ENCODE peak calls at places on chromosomes 7 and 10, in eight cellular contexts. One of them, this sample, is unnamed.

GRCh38 chr10:46028584-46029570 is 1.5 kb downstream of the NCOA4 start:
- DNase-seq in activated CD8-positive, alpha-beta T cell treated with anti-CD3 and anti-CD28 coated beads for 36 hours: peak; percentile 51
- DNase-seq in ACHN: peak; percentile 91
- DNase-seq in ovary: no peak
- DNase-seq in GM13977: peak; percentile 65
- DNase-seq in activated CD4-positive, alpha-beta T cell treated with anti-CD3 and anti-CD28 coated beads for 24 hours: no peak
- DNase-seq in stimulated activated naive CD8-positive, alpha-beta T cell treated with anti-CD3 and anti-CD28 coated beads, Interleukin-15, amount 100 ng/mL, for 72 hours: no peak
- DNase-seq in RWPE1: peak; percentile 62
- DNase-seq in this sample: peak; percentile 62

GRCh38 chr10:28367865-28368541 is 65.1 kb upstream of the MPP7 start:
- DNase-seq in activated CD8-positive, alpha-beta T cell treated with anti-CD3 and anti-CD28 coated beads for 36 hours: peak; percentile 75
- DNase-seq in ACHN: no peak
- DNase-seq in ovary: no peak
- DNase-seq in GM13977: peak; percentile 53
- DNase-seq in activated CD4-positive, alpha-beta T cell treated with anti-CD3 and anti-CD28 coated beads for 24 hours: peak; percentile 13
- DNase-seq in stimulated activated naive CD8-positive, alpha-beta T cell treated with anti-CD3 and anti-CD28 coated beads, Interleukin-15, amount 100 ng/mL, for 72 hours: peak; percentile 57
- DNase-seq in RWPE1: peak; percentile 14
- DNase-seq in this sample: no peak

GRCh38 chr10:117374506-117375359 is 507 bp downstream of the PDZD8 start:
- DNase-seq in activated CD8-positive, alpha-beta T cell treated with anti-CD3 and anti-CD28 coated beads for 36 hours: peak; percentile 41
- DNase-seq in ACHN: peak; percentile 50
- DNase-seq in ovary: peak; percentile 48
- DNase-seq in GM13977: peak; percentile 68
- DNase-seq in activated CD4-positive, alpha-beta T cell treated with anti-CD3 and anti-CD28 coated beads for 24 hours: no peak
- DNase-seq in stimulated activated naive CD8-positive, alpha-beta T cell treated with anti-CD3 and anti-CD28 coated beads, Interleukin-15, amount 100 ng/mL, for 72 hours: peak; percentile 39
- DNase-seq in RWPE1: peak; percentile 48
- DNase-seq in this sample: no peak

GRCh38 chr7:128141683-128142195 is 99.3 kb upstream of the LEP start:
- DNase-seq in activated CD8-positive, alpha-beta T cell treated with anti-CD3 and anti-CD28 coated beads for 36 hours: no peak
- DNase-seq in ACHN: no peak
- DNase-seq in ovary: no peak
- DNase-seq in GM13977: no peak
- DNase-seq in activated CD4-positive, alpha-beta T cell treated with anti-CD3 and anti-CD28 coated beads for 24 hours: no peak
- DNase-seq in stimulated activated naive CD8-positive, alpha-beta T cell treated with anti-CD3 and anti-CD28 coated beads, Interleukin-15, amount 100 ng/mL, for 72 hours: no peak
- DNase-seq in RWPE1: no peak
- DNase-seq in this sample: no peak

GRCh38 chr7:126535176-126535575 is 717.6 kb downstream of the GRM8 start:
- DNase-seq in activated CD8-positive, alpha-beta T cell treated with anti-CD3 and anti-CD28 coated beads for 36 hours: no peak
- DNase-seq in ACHN: no peak
- DNase-seq in ovary: no peak
- DNase-seq in GM13977: no peak
- DNase-seq in activated CD4-positive, alpha-beta T cell treated with anti-CD3 and anti-CD28 coated beads for 24 hours: no peak
- DNase-seq in stimulated activated naive CD8-positive, alpha-beta T cell treated with anti-CD3 and anti-CD28 coated beads, Interleukin-15, amount 100 ng/mL, for 72 hours: no peak
- DNase-seq in RWPE1: no peak
- DNase-seq in this sample: no peak

GRCh38 chr7:33251261-33251660 is 121.9 kb downstream of the BBS9 start:
- DNase-seq in activated CD8-positive, alpha-beta T cell treated with anti-CD3 and anti-CD28 coated beads for 36 hours: no peak
- DNase-seq in ACHN: no peak
- DNase-seq in ovary: no peak
- DNase-seq in GM13977: no peak
- DNase-seq in activated CD4-positive, alpha-beta T cell treated with anti-CD3 and anti-CD28 coated beads for 24 hours: no peak
- DNase-seq in stimulated activated naive CD8-positive, alpha-beta T cell treated with anti-CD3 and anti-CD28 coated beads, Interleukin-15, amount 100 ng/mL, for 72 hours: no peak
- DNase-seq in RWPE1: no peak
- DNase-seq in this sample: no peak

GRCh38 chr7:46209611-46210170 is 288.6 kb upstream of the IGFBP3 start:
- DNase-seq in activated CD8-positive, alpha-beta T cell treated with anti-CD3 and anti-CD28 coated beads for 36 hours: no peak
- DNase-seq in ACHN: no peak
- DNase-seq in ovary: no peak
- DNase-seq in GM13977: no peak
- DNase-seq in activated CD4-positive, alpha-beta T cell treated with anti-CD3 and anti-CD28 coated beads for 24 hours: no peak
- DNase-seq in stimulated activated naive CD8-positive, alpha-beta T cell treated with anti-CD3 and anti-CD28 coated beads, Interleukin-15, amount 100 ng/mL, for 72 hours: no peak
- DNase-seq in RWPE1: no peak
- DNase-seq in this sample: no peak

GRCh38 chr10:124462348-124462695 is 699 bp downstream of the LHPP start:
- DNase-seq in activated CD8-positive, alpha-beta T cell treated with anti-CD3 and anti-CD28 coated beads for 36 hours: no peak
- DNase-seq in ACHN: no peak
- DNase-seq in ovary: no peak
- DNase-seq in GM13977: no peak
- DNase-seq in activated CD4-positive, alpha-beta T cell treated with anti-CD3 and anti-CD28 coated beads for 24 hours: no peak
- DNase-seq in stimulated activated naive CD8-positive, alpha-beta T cell treated with anti-CD3 and anti-CD28 coated beads, Interleukin-15, amount 100 ng/mL, for 72 hours: no peak
- DNase-seq in RWPE1: no peak
- DNase-seq in this sample: no peak

GRCh38 chr7:134795231-134795630 is 15.8 kb downstream of the CALD1 start:
- DNase-seq in activated CD8-positive, alpha-beta T cell treated with anti-CD3 and anti-CD28 coated beads for 36 hours: no peak
- DNase-seq in ACHN: no peak
- DNase-seq in ovary: no peak
- DNase-seq in GM13977: no peak
- DNase-seq in activated CD4-positive, alpha-beta T cell treated with anti-CD3 and anti-CD28 coated beads for 24 hours: no peak
- DNase-seq in stimulated activated naive CD8-positive, alpha-beta T cell treated with anti-CD3 and anti-CD28 coated beads, Interleukin-15, amount 100 ng/mL, for 72 hours: no peak
- DNase-seq in RWPE1: no peak
- DNase-seq in this sample: no peak

GRCh38 chr7:4809691-4810090 is 34.3 kb downstream of the AP5Z1 start:
- DNase-seq in activated CD8-positive, alpha-beta T cell treated with anti-CD3 and anti-CD28 coated beads for 36 hours: no peak
- DNase-seq in ACHN: peak; percentile 66
- DNase-seq in ovary: no peak
- DNase-seq in GM13977: no peak
- DNase-seq in activated CD4-positive, alpha-beta T cell treated with anti-CD3 and anti-CD28 coated beads for 24 hours: no peak
- DNase-seq in stimulated activated naive CD8-positive, alpha-beta T cell treated with anti-CD3 and anti-CD28 coated beads, Interleukin-15, amount 100 ng/mL, for 72 hours: no peak
- DNase-seq in RWPE1: no peak
- DNase-seq in this sample: no peak

GRCh38 chr7:116772926-116773749 is 89.2 kb upstream of the CAPZA2 start:
- DNase-seq in activated CD8-positive, alpha-beta T cell treated with anti-CD3 and anti-CD28 coated beads for 36 hours: no peak
- DNase-seq in ACHN: peak; percentile 17
- DNase-seq in ovary: no peak
- DNase-seq in GM13977: no peak
- DNase-seq in activated CD4-positive, alpha-beta T cell treated with anti-CD3 and anti-CD28 coated beads for 24 hours: no peak
- DNase-seq in stimulated activated naive CD8-positive, alpha-beta T cell treated with anti-CD3 and anti-CD28 coated beads, Interleukin-15, amount 100 ng/mL, for 72 hours: no peak
- DNase-seq in RWPE1: no peak
- DNase-seq in this sample: no peak

GRCh38 chr10:74926791-74927585 is 100.6 kb downstream of the KAT6B start:
- DNase-seq in activated CD8-positive, alpha-beta T cell treated with anti-CD3 and anti-CD28 coated beads for 36 hours: no peak
- DNase-seq in ACHN: no peak
- DNase-seq in ovary: no peak
- DNase-seq in GM13977: no peak
- DNase-seq in activated CD4-positive, alpha-beta T cell treated with anti-CD3 and anti-CD28 coated beads for 24 hours: no peak
- DNase-seq in stimulated activated naive CD8-positive, alpha-beta T cell treated with anti-CD3 and anti-CD28 coated beads, Interleukin-15, amount 100 ng/mL, for 72 hours: no peak
- DNase-seq in RWPE1: no peak
- DNase-seq in this sample: no peak

GRCh38 chr7:803243-803635 is 29.0 kb upstream of the SUN1 start:
- DNase-seq in activated CD8-positive, alpha-beta T cell treated with anti-CD3 and anti-CD28 coated beads for 36 hours: no peak
- DNase-seq in ACHN: no peak
- DNase-seq in ovary: no peak
- DNase-seq in GM13977: no peak
- DNase-seq in activated CD4-positive, alpha-beta T cell treated with anti-CD3 and anti-CD28 coated beads for 24 hours: no peak
- DNase-seq in stimulated activated naive CD8-positive, alpha-beta T cell treated with anti-CD3 and anti-CD28 coated beads, Interleukin-15, amount 100 ng/mL, for 72 hours: no peak
- DNase-seq in RWPE1: no peak
- DNase-seq in this sample: no peak

GRCh38 chr10:75375828-75376227 is 25.7 kb downstream of the ZNF503 start:
- DNase-seq in activated CD8-positive, alpha-beta T cell treated with anti-CD3 and anti-CD28 coated beads for 36 hours: no peak
- DNase-seq in ACHN: no peak
- DNase-seq in ovary: no peak
- DNase-seq in GM13977: peak; percentile 36
- DNase-seq in activated CD4-positive, alpha-beta T cell treated with anti-CD3 and anti-CD28 coated beads for 24 hours: no peak
- DNase-seq in stimulated activated naive CD8-positive, alpha-beta T cell treated with anti-CD3 and anti-CD28 coated beads, Interleukin-15, amount 100 ng/mL, for 72 hours: no peak
- DNase-seq in RWPE1: no peak
- DNase-seq in this sample: no peak

GRCh38 chr10:63164045-63164722 is 31.1 kb downstream of the NRBF2 start:
- DNase-seq in activated CD8-positive, alpha-beta T cell treated with anti-CD3 and anti-CD28 coated beads for 36 hours: no peak
- DNase-seq in ACHN: no peak
- DNase-seq in ovary: no peak
- DNase-seq in GM13977: no peak
- DNase-seq in activated CD4-positive, alpha-beta T cell treated with anti-CD3 and anti-CD28 coated beads for 24 hours: no peak
- DNase-seq in stimulated activated naive CD8-positive, alpha-beta T cell treated with anti-CD3 and anti-CD28 coated beads, Interleukin-15, amount 100 ng/mL, for 72 hours: no peak
- DNase-seq in RWPE1: no peak
- DNase-seq in this sample: no peak

GRCh38 chr10:118754132-118754555 is 626 bp downstream of the CACUL1 start:
- DNase-seq in activated CD8-positive, alpha-beta T cell treated with anti-CD3 and anti-CD28 coated beads for 36 hours: peak; percentile 60
- DNase-seq in ACHN: peak; percentile 51
- DNase-seq in ovary: no peak
- DNase-seq in GM13977: peak; percentile 56
- DNase-seq in activated CD4-positive, alpha-beta T cell treated with anti-CD3 and anti-CD28 coated beads for 24 hours: peak; percentile 9
- DNase-seq in stimulated activated naive CD8-positive, alpha-beta T cell treated with anti-CD3 and anti-CD28 coated beads, Interleukin-15, amount 100 ng/mL, for 72 hours: peak; percentile 48
- DNase-seq in RWPE1: peak; percentile 66
- DNase-seq in this sample: no peak

GRCh38 chr7:70608229-70608628 is 523.7 kb upstream of the GALNT17 start:
- DNase-seq in activated CD8-positive, alpha-beta T cell treated with anti-CD3 and anti-CD28 coated beads for 36 hours: no peak
- DNase-seq in ACHN: no peak
- DNase-seq in ovary: no peak
- DNase-seq in GM13977: no peak
- DNase-seq in activated CD4-positive, alpha-beta T cell treated with anti-CD3 and anti-CD28 coated beads for 24 hours: no peak
- DNase-seq in stimulated activated naive CD8-positive, alpha-beta T cell treated with anti-CD3 and anti-CD28 coated beads, Interleukin-15, amount 100 ng/mL, for 72 hours: no peak
- DNase-seq in RWPE1: no peak
- DNase-seq in this sample: no peak